ENCODE peak calls at places on chromosomes 1 and 21, in six cellular contexts. I is spleen, Y is ascending aorta, H is SJSA1, Z is astrocyte, A is uterus. B is an unnamed sample.

GRCh38 chr1:50332941-50333594 is 90.2 kb downstream of the DMRTA2 start:
- DNase-seq in I (peak; percentile 90), Y (no peak), H (no peak), Z (no peak), A (peak; percentile 37), B (peak; percentile 41)

GRCh38 chr1:242086093-242086492 is 87.2 kb upstream of the MAP1LC3C start:
- DNase-seq in I (no peak), Y (no peak), H (no peak), Z (no peak), A (no peak), B (no peak)

GRCh38 chr1:196380311-196380710 is 227.9 kb downstream of the KCNT2 start:
- DNase-seq in I (no peak), Y (no peak), H (no peak), Z (no peak), A (no peak), B (no peak)

GRCh38 chr1:21278208-21278861 is 11.9 kb downstream of the ECE1 start:
- DNase-seq in I (no peak), Y (no peak), H (no peak), Z (peak; percentile 28), A (no peak), B (no peak)

GRCh38 chr1:19436716-19437476 is 48.4 kb downstream of the CAPZB start:
- DNase-seq in I (no peak), Y (peak; percentile 88), H (no peak), Z (peak; percentile 46), A (peak; percentile 74), B (no peak)

GRCh38 chr1:112395832-112396667 is at the start of gene CTTNBP2NL:
- DNase-seq in I (peak; percentile 96), Y (peak; percentile 99), H (peak; percentile 98), Z (peak; percentile 87), A (peak; percentile 97), B (peak; percentile 85)

GRCh38 chr1:50929376-50929958 is 30.6 kb downstream of the FAF1 start:
- DNase-seq in I (no peak), Y (no peak), H (no peak), Z (peak; percentile 32), A (no peak), B (peak; percentile 47)

GRCh38 chr1:37727186-37727585 is 34.9 kb downstream of the CDCA8 start:
- DNase-seq in I (no peak), Y (no peak), H (no peak), Z (no peak), A (no peak), B (no peak)

GRCh38 chr1:218365600-218365999 is 20.5 kb downstream of the TGFB2 start:
- DNase-seq in I (no peak), Y (peak; percentile 92), H (no peak), Z (peak; percentile 49), A (peak; percentile 48), B (no peak)

GRCh38 chr1:38489844-38490270 is 369.7 kb downstream of the RRAGC start:
- DNase-seq in I (peak; percentile 82), Y (no peak), H (peak; percentile 53), Z (no peak), A (no peak), B (peak; percentile 82)

GRCh38 chr1:115251340-115251748 is 86.7 kb downstream of the NGF start:
- DNase-seq in I (no peak), Y (no peak), H (no peak), Z (peak; percentile 85), A (no peak), B (no peak)

GRCh38 chr1:180842482-180842881 is 70.2 kb upstream of the KIAA1614 start:
- DNase-seq in I (no peak), Y (no peak), H (no peak), Z (peak; percentile 20), A (no peak), B (no peak)

GRCh38 chr1:53663525-53664300 is 75.3 kb downstream of the GLIS1 start:
- DNase-seq in I (peak; percentile 57), Y (no peak), H (no peak), Z (no peak), A (peak; percentile 25), B (no peak)

GRCh38 chr1:165841582-165842362 is 14.4 kb downstream of the UCK2 start:
- DNase-seq in I (no peak), Y (no peak), H (no peak), Z (peak; percentile 58), A (no peak), B (no peak)

GRCh38 chr1:44777547-44777946 is 2.2 kb downstream of the RPS8 start:
- DNase-seq in I (peak; percentile 44), Y (no peak), H (no peak), Z (no peak), A (no peak), B (no peak)

GRCh38 chr1:98355656-98356384 is 305.7 kb upstream of the SNX7 start:
- DNase-seq in I (no peak), Y (no peak), H (no peak), Z (no peak), A (no peak), B (no peak)

GRCh38 chr1:96411006-96411405 is 310.6 kb upstream of the PTBP2 start:
- DNase-seq in I (no peak), Y (no peak), H (no peak), Z (no peak), A (no peak), B (no peak)

GRCh38 chr21:33685613-33686197 is 43.4 kb downstream of the ITSN1 start:
- DNase-seq in I (no peak), Y (no peak), H (peak; percentile 49), Z (peak; percentile 85), A (no peak), B (no peak)

GRCh38 chr21:30839304-30839703 is 9.7 kb upstream of the KRTAP7-1 start:
- DNase-seq in I (no peak), Y (no peak), H (no peak), Z (no peak), A (no peak), B (peak; percentile 7)

GRCh38 chr21:33541105-33541711 is 709 bp downstream of the GART start:
- DNase-seq in I (no peak), Y (no peak), H (no peak), Z (no peak), A (no peak), B (peak; percentile 57)

GRCh38 chr21:45523411-45524101 is 18.7 kb downstream of the SLC19A1 start:
- DNase-seq in I (peak; percentile 69), Y (peak; percentile 44), H (no peak), Z (no peak), A (peak; percentile 12), B (no peak)

DNA sequence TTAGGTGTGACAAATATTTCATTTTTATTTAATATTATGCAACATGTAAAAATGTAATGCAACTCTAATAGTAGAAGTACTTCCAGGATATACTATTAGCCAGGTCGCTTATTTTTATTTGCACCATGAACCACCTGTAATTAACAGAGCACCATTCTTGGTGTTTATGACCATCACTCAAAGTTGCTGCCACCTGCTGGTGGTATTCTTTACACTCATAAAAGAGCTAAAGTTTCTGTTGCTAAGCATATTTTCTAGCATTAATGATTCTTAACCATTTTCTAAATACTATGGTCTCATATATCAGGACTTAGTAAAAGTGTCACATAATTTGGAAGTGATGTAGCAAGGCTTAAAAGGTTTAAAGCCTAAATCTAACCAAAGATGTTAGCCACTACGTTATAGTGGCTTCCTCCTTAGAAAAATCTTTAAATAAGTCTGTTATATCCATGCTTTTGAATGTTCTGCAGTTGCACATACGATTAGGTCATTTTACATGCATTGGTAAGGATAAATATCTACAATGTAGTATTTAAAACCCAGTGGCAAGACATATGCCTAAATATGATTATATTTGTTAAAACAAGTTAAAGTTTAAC is 244.5 kb downstream of the NEGR1 start:
- DNase-seq in I (no peak), Y (no peak), H (no peak), Z (peak; percentile 13), A (no peak), B (peak; percentile 45)
- H3K4me1 ChIP-seq in I (no peaks in the 10 kb centered on the region), Y (no peaks in the 10 kb centered on the region), H (no peaks in the 10 kb centered on the region), Z (no peaks in the 10 kb centered on the region), A (no peaks in the 10 kb centered on the region), B (no peaks in the 10 kb centered on the region)

DNA sequence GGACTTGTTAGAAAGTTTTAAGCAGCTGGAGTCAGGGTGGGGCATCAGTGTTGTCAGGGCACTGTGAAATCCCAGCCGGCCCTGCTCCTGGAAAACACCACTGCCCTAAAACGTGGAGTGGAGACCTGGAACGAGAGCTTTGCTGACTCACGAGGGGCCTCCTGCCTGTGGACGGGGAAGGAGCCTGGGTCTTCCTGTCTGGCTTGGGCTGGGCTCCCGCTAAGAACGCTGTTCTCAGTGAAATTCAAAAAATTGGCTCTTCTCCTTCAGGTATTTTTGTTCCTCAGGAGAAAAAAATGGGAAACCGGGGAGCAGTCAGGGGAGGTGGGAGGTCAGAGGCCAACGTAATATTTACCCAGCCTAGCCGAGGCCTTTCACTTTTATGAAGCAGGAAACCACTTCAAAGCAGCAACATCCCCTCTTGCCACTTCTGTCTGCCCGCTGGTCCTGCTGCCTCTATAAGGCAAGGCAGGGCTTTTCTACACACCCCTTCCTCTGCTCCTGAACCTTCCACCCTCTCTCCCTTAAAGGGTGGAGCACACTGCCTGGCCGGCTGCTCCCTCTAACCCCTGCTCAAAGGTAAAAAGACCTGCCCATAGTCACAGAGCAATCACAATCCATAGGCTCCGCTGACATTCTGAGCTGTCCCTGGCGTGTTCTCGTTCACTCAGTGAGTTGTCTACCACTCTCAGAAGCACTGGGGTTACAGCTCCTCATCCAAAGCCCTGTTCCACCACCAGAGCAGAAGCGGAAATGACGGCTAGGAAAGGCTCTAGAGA is 8.0 kb downstream of the PLXNA2 start:
- DNase-seq in I (no peak), Y (peak; percentile 88), H (peak; percentile 79), Z (peak; percentile 76), A (peak; percentile 74), B (no peak)
- H3K4me1 ChIP-seq in I (peaks cover 39% of the 10 kb centered on the region), Y (peaks cover 33% of the 10 kb centered on the region), H (peaks cover 74% of the 10 kb centered on the region), Z (peaks cover 35% of the 10 kb centered on the region), A (peaks cover 22% of the 10 kb centered on the region), B (peaks cover 4% of the 10 kb centered on the region)

DNA sequence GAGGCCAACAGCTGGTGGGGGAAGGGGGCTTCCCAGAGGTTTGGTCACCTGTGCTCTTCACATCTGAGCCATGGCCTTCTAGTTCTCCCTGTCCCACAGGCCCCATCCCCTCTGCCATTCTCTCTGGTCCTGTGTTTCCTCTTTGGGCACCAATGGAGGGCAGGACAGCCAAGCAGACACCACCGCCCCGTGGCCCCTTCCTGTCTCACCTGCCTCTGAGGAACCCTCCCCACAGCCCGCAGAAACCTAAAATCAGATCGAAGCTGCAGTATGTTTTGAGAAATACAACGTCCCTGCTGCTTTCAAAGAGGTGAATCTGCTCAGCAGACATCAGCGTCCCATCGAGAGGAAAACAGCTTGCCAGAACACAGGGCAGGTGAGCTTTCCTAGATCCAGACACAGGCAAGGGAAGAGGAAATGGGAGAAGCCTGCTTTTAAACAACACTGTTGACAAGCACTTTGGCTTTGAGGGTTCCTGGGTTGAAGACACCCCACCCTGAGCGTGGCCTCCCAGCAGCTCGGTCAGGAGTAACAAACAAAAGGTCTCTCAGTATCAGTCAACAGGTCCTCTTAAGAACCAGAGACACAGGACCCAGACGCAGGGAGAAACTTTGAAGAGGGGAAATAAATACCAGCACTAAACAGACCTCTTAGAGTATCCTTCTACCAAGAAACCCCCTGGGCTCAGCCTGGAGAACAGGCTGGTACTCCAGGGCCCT is 2.3 kb downstream of the PANK4 start:
- DNase-seq in I (no peak), Y (no peak), H (no peak), Z (no peak), A (no peak), B (no peak)
- H3K4me1 ChIP-seq in I (peaks cover 71% of the 10 kb centered on the region), Y (peaks cover 20% of the 10 kb centered on the region), H (peaks cover 32% of the 10 kb centered on the region), Z (peaks cover 33% of the 10 kb centered on the region), A (peaks cover 20% of the 10 kb centered on the region), B (peaks cover 26% of the 10 kb centered on the region)

DNA sequence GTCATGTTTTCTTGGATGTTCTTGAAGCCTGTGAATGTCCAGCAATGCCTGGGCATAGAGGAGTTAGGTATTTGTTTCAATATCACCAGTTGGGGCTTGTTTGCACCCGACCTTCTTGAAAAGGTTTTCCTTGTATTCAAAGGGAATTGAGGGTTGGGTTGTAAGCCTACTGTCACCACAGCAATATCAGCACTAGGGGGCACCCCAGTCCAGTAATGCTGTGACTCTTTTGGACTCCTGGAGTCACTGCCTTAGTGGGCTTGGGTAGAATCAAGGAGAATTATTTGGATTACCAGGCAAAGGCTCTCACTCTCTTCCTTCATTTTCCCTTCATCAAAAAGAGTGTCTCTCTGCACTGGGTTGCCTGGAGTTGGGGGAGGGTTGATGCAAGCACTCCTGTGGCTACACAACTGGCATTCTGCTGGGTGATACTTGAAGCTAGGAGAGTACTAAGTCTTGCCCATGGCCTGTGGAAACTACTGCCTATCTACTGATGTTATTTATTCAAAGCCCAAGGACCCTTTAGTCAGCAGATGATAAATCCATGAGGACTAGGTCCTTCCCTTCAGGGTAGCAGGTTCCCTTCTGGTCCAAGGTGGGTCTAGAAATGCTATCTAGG is 34.5 kb downstream of the OR10R2 start:
- DNase-seq in I (no peak), Y (no peak), H (no peak), Z (no peak), A (no peak), B (peak; percentile 56)
- H3K4me1 ChIP-seq in I (no peaks in the 10 kb centered on the region), Y (no peaks in the 10 kb centered on the region), H (no peaks in the 10 kb centered on the region), Z (no peaks in the 10 kb centered on the region), A (no peaks in the 10 kb centered on the region), B (no peaks in the 10 kb centered on the region)